ENCODE peak calls at places on chromosomes 12 and 14, in five cellular contexts. A, U, K, L and Q are unnamed samples.

GRCh38 chr12:114902665-114903393 is 218.9 kb upstream of the TBX3 start:
- DNase-seq in K (no peak), A (no peak), L (no peak), U (no peak), Q (no peak)

GRCh38 chr12:44874981-44875416 is 1.1 kb downstream of the NELL2 start:
- DNase-seq in K (no peak), L (no peak), U (no peak), A (no peak), Q (peak; percentile 46)

GRCh38 chr14:20609215-20610001 is 18.2 kb upstream of the RNASE12 start:
- DNase-seq in U (peak; percentile 73), K (peak; percentile 81), A (peak; percentile 82), L (peak; percentile 73), Q (peak; percentile 87)

GRCh38 chr14:88962356-88962755 is 137.9 kb downstream of the TTC8 start:
- DNase-seq in K (no peak), U (no peak), L (no peak), A (no peak), Q (no peak)

GRCh38 chr12:14774944-14775651 is 28.2 kb downstream of the WBP11 start:
- DNase-seq in U (peak; percentile 59), A (peak; percentile 41), L (peak; percentile 81), K (peak; percentile 70), Q (peak; percentile 75)

GRCh38 chr12:3036901-3037600 is 40.1 kb upstream of the TSPAN9 start:
- DNase-seq in K (no peak), U (no peak), A (no peak), L (no peak), Q (no peak)

GRCh38 chr12:52372216-52373154 is 5.2 kb upstream of the KRT85 start:
- DNase-seq in U (peak; percentile 82), L (peak; percentile 90), K (peak; percentile 76), A (peak; percentile 80), Q (peak; percentile 80)

GRCh38 chr12:95470300-95470699 is 3.7 kb upstream of the METAP2 start:
- DNase-seq in U (no peak), L (no peak), A (no peak), K (no peak), Q (no peak)

GRCh38 chr12:70028918-70029317 is 203.9 kb downstream of the MYRFL start:
- DNase-seq in K (no peak), U (no peak), L (no peak), A (no peak), Q (no peak)

GRCh38 chr14:51398898-51399297 is 158.9 kb downstream of the TMX1 start:
- DNase-seq in K (no peak), L (no peak), A (no peak), U (no peak), Q (no peak)

GRCh38 chr12:57896139-57896436 is 45.3 kb upstream of the ATP23 start:
- DNase-seq in L (no peak), U (no peak), K (peak; percentile 56), A (no peak), Q (no peak)

GRCh38 chr12:106113042-106113441 is 25.7 kb downstream of the NUAK1 start:
- DNase-seq in U (no peak), K (no peak), L (no peak), A (no peak), Q (no peak)

GRCh38 chr12:106115450-106115849 is 23.3 kb downstream of the NUAK1 start:
- DNase-seq in K (no peak), U (no peak), A (no peak), L (no peak), Q (no peak)

GRCh38 chr12:106113446-106114083 is 25.2 kb downstream of the NUAK1 start:
- DNase-seq in A (no peak), U (no peak), K (no peak), L (no peak), Q (no peak)

GRCh38 chr12:106112094-106112822 is 26.5 kb downstream of the NUAK1 start:
- DNase-seq in K (no peak), L (no peak), U (no peak), A (no peak), Q (no peak)

GRCh38 chr12:106114084-106115068 is 24.4 kb downstream of the NUAK1 start:
- DNase-seq in L (no peak), U (no peak), K (peak; percentile 49), A (no peak), Q (no peak)
- H3K27ac ChIP-seq in L (peak overlapping the region; percentile 84), U (peak overlapping the region; percentile 60), K (peak overlapping the region; percentile 83), A (peak overlapping the region; percentile 2), Q (peak overlapping the region; percentile 40)

GRCh38 chr12:110578522-110579238 is 4.4 kb downstream of the PPTC7 start:
- DNase-seq in U (no peak), K (no peak), L (no peak), A (no peak), Q (no peak)
- H3K4me1 ChIP-seq in U (peaks cover 72% of the 10 kb centered on the region), K (peaks cover 5% of the 10 kb centered on the region), L (peaks cover 74% of the 10 kb centered on the region), A (peaks cover 42% of the 10 kb centered on the region), Q (peaks cover 45% of the 10 kb centered on the region)

GRCh38 chr12:117060236-117060926 is 38.8 kb downstream of the TESC start:
- DNase-seq in L (no peak), A (no peak), K (no peak), U (no peak), Q (no peak)

GRCh38 chr12:117061555-117062079 is 37.6 kb downstream of the TESC start:
- DNase-seq in U (no peak), L (no peak), A (no peak), K (no peak), Q (peak; percentile 25)

GRCh38 chr12:117060927-117061300 is 38.3 kb downstream of the TESC start:
- DNase-seq in K (no peak), L (no peak), A (no peak), U (no peak), Q (no peak)

GRCh38 chr12:117059156-117059555 is 40.1 kb downstream of the TESC start:
- DNase-seq in U (no peak), K (no peak), A (no peak), L (no peak), Q (no peak)

DNA sequence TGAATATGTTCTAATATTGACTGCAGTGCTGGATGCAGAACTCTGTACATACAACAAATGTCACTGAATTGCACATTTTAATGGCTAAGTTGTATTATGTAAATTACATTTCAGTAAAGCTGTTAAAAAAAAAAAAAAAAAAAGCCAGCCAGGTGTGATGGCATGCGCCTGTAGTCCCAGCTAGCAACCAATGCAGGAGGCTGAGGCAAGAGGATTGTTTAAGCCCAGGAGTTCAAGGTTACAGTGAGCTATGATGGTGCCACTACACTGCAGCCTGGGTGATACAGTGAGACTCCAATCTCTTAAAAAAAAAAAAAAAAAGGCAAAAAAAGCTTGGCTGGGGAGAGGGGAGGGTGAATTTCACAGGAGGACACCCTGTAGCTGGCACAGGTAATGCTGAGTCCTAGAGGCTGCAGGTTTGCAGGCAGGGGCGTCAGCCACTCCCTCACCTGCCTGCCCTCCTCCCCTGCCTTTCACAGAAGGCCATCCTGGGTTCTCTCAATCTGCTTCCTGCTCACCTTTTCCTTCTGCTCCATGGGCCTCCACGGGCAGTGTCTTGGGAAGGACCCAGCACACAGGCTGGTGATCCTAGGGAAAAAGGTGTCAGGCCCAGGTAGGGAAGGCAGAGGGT is 40.7 kb downstream of the TESC start:
- DNase-seq in K (no peak), L (no peak), A (no peak), U (no peak), Q (no peak)
- TF ChIP-seq POLR2A in K (no peak), L (no peak), A (no peak), U (no peak), Q (no peak)

DNA sequence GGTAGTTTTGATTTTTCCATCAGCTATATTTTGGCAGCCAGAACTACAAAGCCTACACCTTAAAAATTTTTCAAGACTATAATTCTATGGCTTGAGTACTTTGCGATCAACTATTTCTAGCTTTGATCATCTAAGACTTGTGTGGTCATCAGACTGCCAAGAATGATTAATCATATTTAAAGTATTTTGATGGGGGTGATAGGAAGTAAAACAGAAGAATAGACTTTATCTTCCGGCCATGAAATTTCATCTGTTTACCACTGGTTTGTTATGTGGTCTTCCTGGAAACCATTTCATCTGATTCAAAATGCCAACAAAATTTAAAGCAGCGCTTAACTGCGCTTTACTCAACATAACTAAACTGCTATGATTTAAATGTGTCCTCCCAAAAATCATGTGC is 706.8 kb downstream of the TRHDE start:
- DNase-seq in K (no peak), A (no peak), L (no peak), U (no peak), Q (no peak)
- H3K27ac ChIP-seq in K (no peak overlapping the region), A (no peak overlapping the region), L (no peak overlapping the region), U (no peak overlapping the region), Q (no peak overlapping the region)

DNA sequence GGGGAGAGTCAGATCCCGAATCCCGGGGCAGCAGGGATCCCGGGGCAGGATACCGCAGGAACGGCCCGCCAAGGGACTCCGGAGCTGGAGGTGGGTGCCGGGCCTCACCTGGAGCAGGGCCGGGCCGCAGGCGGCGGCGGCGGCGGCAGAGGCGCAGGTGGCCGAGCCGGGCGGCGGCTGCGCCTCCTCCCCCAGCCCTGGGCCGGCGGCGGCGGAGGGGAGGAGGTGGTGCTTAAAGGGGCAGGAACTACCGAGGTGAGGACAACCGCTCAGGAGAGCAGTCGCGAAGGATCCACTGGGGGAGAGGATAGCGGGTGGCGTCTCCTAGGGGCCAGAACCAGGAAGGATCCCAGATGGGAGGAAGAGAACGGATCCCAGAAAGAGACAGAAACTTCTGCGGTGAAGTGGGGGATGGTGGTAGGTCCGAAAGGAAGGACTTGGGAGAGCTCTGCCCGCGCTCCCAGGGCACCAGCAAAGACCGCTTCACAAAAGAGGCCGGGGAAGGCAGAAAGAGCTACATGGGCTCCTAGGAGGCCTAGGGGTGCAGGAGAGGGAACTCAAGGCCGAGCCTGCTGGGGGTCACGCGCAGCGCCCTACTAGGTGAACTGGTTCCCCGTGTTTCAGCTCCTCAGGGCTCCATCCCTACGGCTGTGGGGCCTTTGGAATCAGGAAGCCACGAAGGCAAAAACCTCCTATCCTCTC is 4.9 kb upstream of the BAZ2A start:
- DNase-seq in A (peak; percentile 85), K (peak; percentile 82), U (peak; percentile 91), L (peak; percentile 87), Q (peak; percentile 77)
- H3K4me1 ChIP-seq in A (peaks cover 47% of the 10 kb centered on the region), K (peaks cover 11% of the 10 kb centered on the region), U (peaks cover 58% of the 10 kb centered on the region), L (peaks cover 70% of the 10 kb centered on the region), Q (peaks cover 53% of the 10 kb centered on the region)

GRCh38 chr12:117015811-117016210 is 83.4 kb downstream of the TESC start:
- DNase-seq in L (no peak), K (no peak), U (no peak), A (no peak), Q (no peak)
- TF ChIP-seq POLR2A in L (no peak), K (no peak), U (no peak), A (no peak), Q (no peak)